ENCODE peak calls at places on chromosomes 6 and 20, in eight cellular contexts. K is tibial nerve, M is stomach, J is endodermal cell, G is colonic mucosa, U is A549, Q is heart left ventricle, T is PC-9. Y is an unnamed sample.

GRCh38 chr6:156848533-156848932 is 71.4 kb downstream of the ARID1B start:
- DNase-seq in M (no peak), T (no peak), U (no peak), K (no peak), Q (peak; percentile 91), G (no peak), J (no peak), Y (no peak)

GRCh38 chr20:24718277-24718676 is 230.8 kb upstream of the CST7 start:
- DNase-seq in M (no peak), K (no peak), T (peak; percentile 45), U (no peak), J (no peak), Q (no peak), G (no peak), Y (no peak)

GRCh38 chr20:49186535-49187329 is 1.4 kb downstream of the STAU1 start:
- DNase-seq in M (peak; percentile 65), T (peak; percentile 52), Q (peak; percentile 51), J (peak; percentile 58), K (no peak), U (peak; percentile 44), G (peak; percentile 84), Y (no peak)

GRCh38 chr6:169915769-169916550 is 164.5 kb downstream of the ERMARD start:
- DNase-seq in T (no peak), G (no peak), J (peak; percentile 41), M (no peak), K (no peak), Q (no peak), U (no peak), Y (no peak)

GRCh38 chr6:111486921-111487320 is 3.9 kb upstream of the REV3L start:
- DNase-seq in Q (no peak), M (no peak), J (no peak), T (no peak), U (no peak), K (no peak), G (no peak), Y (no peak)

GRCh38 chr20:32040142-32040953 is 11.7 kb upstream of the HCK start:
- DNase-seq in M (no peak), G (no peak), Q (peak; percentile 70), K (no peak), T (no peak), U (no peak), J (no peak), Y (no peak)

GRCh38 chr6:431986-432385 is 40.4 kb downstream of the IRF4 start:
- DNase-seq in K (no peak), M (no peak), J (no peak), T (no peak), G (no peak), U (no peak), Q (no peak), Y (no peak)

GRCh38 chr20:19181552-19181951 is 30.9 kb upstream of the SLC24A3 start:
- DNase-seq in T (no peak), U (no peak), K (no peak), J (no peak), M (no peak), Q (no peak), G (no peak), Y (no peak)

GRCh38 chr6:169371344-169372144 is 117.9 kb upstream of the THBS2 start:
- DNase-seq in T (no peak), G (no peak), K (no peak), J (peak; percentile 69), U (peak; percentile 5), M (no peak), Q (no peak), Y (peak; percentile 24)

GRCh38 chr20:48626938-48627736 is 200.7 kb downstream of the PREX1 start:
- DNase-seq in T (no peak), M (no peak), Q (no peak), J (no peak), K (no peak), U (no peak), G (no peak), Y (no peak)

GRCh38 chr6:134446228-134446848 is 128.4 kb upstream of the SGK1 start:
- DNase-seq in J (no peak), U (no peak), K (no peak), M (no peak), T (no peak), Q (no peak), G (no peak), Y (no peak)

GRCh38 chr6:29861521-29862255 is 34.1 kb downstream of the HLA-G start:
- DNase-seq in Q (no peak), T (no peak), J (no peak), U (no peak), M (no peak), G (no peak), K (no peak), Y (no peak)

GRCh38 chr6:88916615-88917198 is 46.7 kb downstream of the RNGTT start:
- DNase-seq in J (no peak), G (no peak), K (no peak), U (no peak), M (no peak), Q (no peak), T (no peak), Y (no peak)

GRCh38 chr6:87772597-87773530 is 70.8 kb upstream of the AKIRIN2 start:
- DNase-seq in T (no peak), U (no peak), J (no peak), M (no peak), G (no peak), K (no peak), Q (no peak), Y (no peak)

GRCh38 chr6:122678841-122679240 is 68.6 kb downstream of the PKIB start:
- DNase-seq in K (no peak), J (no peak), Q (no peak), T (no peak), M (no peak), U (no peak), G (no peak), Y (no peak)

GRCh38 chr6:56842602-56843475 is 112.1 kb upstream of the BEND6 start:
- DNase-seq in K (no peak), Q (peak; percentile 56), M (no peak), G (no peak), J (peak; percentile 86), U (no peak), T (peak; percentile 61), Y (no peak)

GRCh38 chr6:56840467-56841371 is 114.2 kb upstream of the BEND6 start:
- DNase-seq in G (no peak), M (no peak), J (no peak), K (no peak), Q (no peak), T (peak; percentile 81), U (no peak), Y (no peak)

GRCh38 chr6:56839533-56840183 is 115.2 kb upstream of the BEND6 start:
- DNase-seq in J (no peak), K (no peak), T (no peak), Q (no peak), M (no peak), U (no peak), G (no peak), Y (no peak)

GRCh38 chr6:56841751-56842150 is 113.2 kb upstream of the BEND6 start:
- DNase-seq in M (no peak), Q (no peak), K (no peak), J (no peak), T (no peak), U (no peak), G (no peak), Y (no peak)

GRCh38 chr6:56841372-56841749 is 113.5 kb upstream of the BEND6 start:
- DNase-seq in K (no peak), T (no peak), Q (no peak), J (no peak), G (no peak), U (no peak), M (no peak), Y (no peak)
- H3K4me3 ChIP-seq in K (peak overlapping the region; percentile 88), T (peak overlapping the region; percentile 80), Q (peak overlapping the region; percentile 78), J (peak overlapping the region; percentile 91), G (peak overlapping the region; percentile 6), U (peak overlapping the region; percentile 90), M (no peak overlapping the region), Y (no peak overlapping the region)

DNA sequence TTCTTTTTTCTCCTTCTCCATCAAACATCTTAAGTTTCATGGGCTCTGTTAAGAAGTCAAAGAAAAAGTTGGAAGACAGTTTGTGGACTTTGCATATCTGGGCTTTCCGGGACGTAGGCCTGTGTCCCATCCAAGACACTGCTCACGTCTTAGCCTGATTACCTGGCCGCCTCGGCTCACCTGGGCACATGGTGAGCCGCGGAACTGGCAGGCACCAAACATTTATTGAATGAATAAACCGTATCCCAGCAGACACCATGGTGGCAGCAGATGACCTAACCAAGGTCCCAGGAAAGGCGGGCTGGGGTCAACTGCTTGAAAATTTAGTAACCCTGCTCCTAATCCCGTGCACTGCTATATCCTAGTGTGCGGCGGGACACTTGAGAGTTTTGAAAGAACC is 35.6 kb downstream of the GNAS start:
- DNase-seq in J (no peak), Q (no peak), K (no peak), T (no peak), U (no peak), G (no peak), M (no peak), Y (no peak)
- H3K27ac ChIP-seq in J (no peak overlapping the region), Q (peak overlapping the region; percentile 99), K (peak overlapping the region; percentile 40), T (no peak overlapping the region), U (no peak overlapping the region), G (peak overlapping the region; percentile 23), M (peak overlapping the region; percentile 99), Y (no peak overlapping the region)

DNA sequence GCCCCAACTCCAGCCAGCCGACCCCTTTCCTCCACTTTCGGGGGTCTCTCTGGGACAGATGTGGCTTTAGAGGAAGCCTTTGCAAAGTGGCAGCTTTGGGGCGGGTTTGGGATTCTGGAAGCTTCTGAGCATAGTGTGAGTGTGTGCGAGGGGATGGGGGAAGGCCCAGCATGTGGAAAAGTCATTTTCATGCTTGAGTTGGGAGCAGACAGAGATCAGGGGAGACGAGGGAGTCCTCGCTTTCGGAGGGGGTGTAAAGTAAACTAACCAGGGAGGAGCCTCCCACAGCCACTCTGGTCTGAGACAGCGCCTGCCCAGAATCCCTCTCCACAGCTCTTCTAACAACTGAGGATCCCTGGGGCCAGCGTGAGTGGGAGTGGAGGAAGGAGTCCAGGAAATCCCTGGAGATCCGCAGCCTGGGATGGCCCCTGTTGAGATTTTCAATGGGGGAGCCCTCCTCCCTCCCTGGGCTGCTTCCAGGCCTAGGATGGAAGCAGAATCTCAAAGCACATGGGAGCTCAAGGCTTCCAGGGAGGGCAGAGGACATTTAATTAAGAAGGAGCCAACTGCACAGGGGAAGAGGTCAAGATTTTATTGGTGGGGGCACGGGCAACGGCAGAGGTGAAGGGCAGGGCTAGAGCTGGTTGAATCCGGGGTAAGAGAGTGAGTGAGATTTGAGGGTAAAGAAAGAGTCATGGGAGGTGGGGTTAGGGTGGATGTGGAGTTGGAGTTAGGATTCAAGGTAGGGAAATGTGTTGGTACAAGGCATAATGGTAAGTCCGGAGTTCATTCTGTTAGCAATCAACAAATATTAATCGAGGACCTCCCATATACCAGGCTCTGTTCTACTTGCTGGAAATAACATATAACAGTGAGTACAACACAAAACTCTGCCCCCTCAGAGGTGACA is 102.3 kb upstream of the FOXP4 start:
- DNase-seq in G (no peak), K (no peak), J (no peak), U (no peak), T (no peak), M (no peak), Q (peak; percentile 78), Y (no peak)
- H3K4me3 ChIP-seq in G (no peak overlapping the region), K (peak overlapping the region; percentile 28), J (no peak overlapping the region), U (no peak overlapping the region), T (no peak overlapping the region), M (no peak overlapping the region), Q (peak overlapping the region; percentile 38), Y (no peak overlapping the region)

GRCh38 chr20:35156978-35157377 is 9.8 kb upstream of the EDEM2 start:
- DNase-seq in M (no peak), U (no peak), G (no peak), Q (no peak), J (no peak), K (no peak), T (no peak), Y (no peak)
- H3K27ac ChIP-seq in M (no peak overlapping the region), U (no peak overlapping the region), G (no peak overlapping the region), Q (no peak overlapping the region), J (no peak overlapping the region), K (no peak overlapping the region), T (no peak overlapping the region), Y (no peak overlapping the region)